ENCODE peak calls at places on chromosomes 11 and 22, in six cellular contexts. One of them, this sample, is unnamed.

GRCh38 chr11:62398011-62398994 is 20.5 kb upstream of the SCGB1A1 start:
- DNase-seq in B cell: no peak
- DNase-seq in cardiac muscle cell: no peak
- DNase-seq in A549: peak
- DNase-seq in fibroblast of pulmonary artery: peak
- DNase-seq in AG04449: no peak
- DNase-seq in this sample: no peak

GRCh38 chr22:23232094-23232905 is 52.0 kb downstream of the BCR start:
- DNase-seq in fibroblast of pulmonary artery: no peak
- DNase-seq in AG04449: no peak
- DNase-seq in A549: no peak
- DNase-seq in B cell: no peak
- DNase-seq in cardiac muscle cell: no peak
- DNase-seq in this sample: no peak

GRCh38 chr11:83019888-83020579 is 51.7 kb downstream of the RAB30 start:
- DNase-seq in fibroblast of pulmonary artery: no peak
- DNase-seq in A549: no peak
- DNase-seq in AG04449: no peak
- DNase-seq in cardiac muscle cell: no peak
- DNase-seq in B cell: no peak
- DNase-seq in this sample: no peak

GRCh38 chr11:72445423-72445822 is 11.1 kb upstream of the CLPB start:
- DNase-seq in cardiac muscle cell: no peak
- DNase-seq in B cell: no peak
- DNase-seq in AG04449: no peak
- DNase-seq in A549: no peak
- DNase-seq in fibroblast of pulmonary artery: no peak
- DNase-seq in this sample: no peak

GRCh38 chr11:129846508-129847335 is 31.1 kb downstream of the TMEM45B start:
- DNase-seq in AG04449: peak
- DNase-seq in fibroblast of pulmonary artery: peak
- DNase-seq in A549: no peak
- DNase-seq in cardiac muscle cell: no peak
- DNase-seq in B cell: no peak
- DNase-seq in this sample: peak

GRCh38 chr11:75241906-75242644 is 1.5 kb downstream of the TPBGL start:
- DNase-seq in cardiac muscle cell: no peak
- DNase-seq in A549: no peak
- DNase-seq in fibroblast of pulmonary artery: no peak
- DNase-seq in AG04449: no peak
- DNase-seq in B cell: no peak
- DNase-seq in this sample: no peak

GRCh38 chr22:37633693-37634504 is 5.6 kb upstream of the SH3BP1 start:
- DNase-seq in fibroblast of pulmonary artery: peak
- DNase-seq in AG04449: peak
- DNase-seq in B cell: peak
- DNase-seq in A549: no peak
- DNase-seq in cardiac muscle cell: peak
- DNase-seq in this sample: peak

GRCh38 chr11:125378083-125378482 is 118.0 kb downstream of the FEZ1 start:
- DNase-seq in cardiac muscle cell: no peak
- DNase-seq in fibroblast of pulmonary artery: no peak
- DNase-seq in AG04449: no peak
- DNase-seq in A549: no peak
- DNase-seq in B cell: no peak
- DNase-seq in this sample: no peak

GRCh38 chr11:101049123-101049522 is 80.5 kb downstream of the PGR start:
- DNase-seq in fibroblast of pulmonary artery: no peak
- DNase-seq in cardiac muscle cell: no peak
- DNase-seq in AG04449: no peak
- DNase-seq in B cell: no peak
- DNase-seq in A549: no peak
- DNase-seq in this sample: no peak

GRCh38 chr11:83194284-83195175 is 1.0 kb downstream of the ANKRD42 start:
- DNase-seq in AG04449: peak
- DNase-seq in A549: peak
- DNase-seq in cardiac muscle cell: peak
- DNase-seq in B cell: peak
- DNase-seq in fibroblast of pulmonary artery: peak
- DNase-seq in this sample: peak

GRCh38 chr11:66476841-66477251 is 3.4 kb upstream of the DPP3 start:
- DNase-seq in B cell: no peak
- DNase-seq in AG04449: no peak
- DNase-seq in A549: no peak
- DNase-seq in cardiac muscle cell: no peak
- DNase-seq in fibroblast of pulmonary artery: no peak
- DNase-seq in this sample: no peak

GRCh38 chr11:1281326-1281973 is 28.0 kb downstream of the TOLLIP start:
- DNase-seq in B cell: no peak
- DNase-seq in cardiac muscle cell: no peak
- DNase-seq in fibroblast of pulmonary artery: no peak
- DNase-seq in AG04449: no peak
- DNase-seq in A549: no peak
- DNase-seq in this sample: no peak

GRCh38 chr11:118790357-118791014 is 478 bp downstream of the DDX6 start:
- DNase-seq in B cell: peak
- DNase-seq in A549: peak
- DNase-seq in cardiac muscle cell: peak
- DNase-seq in AG04449: no peak
- DNase-seq in fibroblast of pulmonary artery: peak
- DNase-seq in this sample: no peak

GRCh38 chr11:104891135-104891534 is 7.1 kb downstream of the CASP12 start:
- DNase-seq in A549: no peak
- DNase-seq in cardiac muscle cell: no peak
- DNase-seq in fibroblast of pulmonary artery: peak
- DNase-seq in AG04449: no peak
- DNase-seq in B cell: no peak
- DNase-seq in this sample: no peak

GRCh38 chr11:36719708-36720107 is 121.7 kb upstream of the RAG2 start:
- DNase-seq in A549: no peak
- DNase-seq in AG04449: no peak
- DNase-seq in fibroblast of pulmonary artery: no peak
- DNase-seq in B cell: no peak
- DNase-seq in cardiac muscle cell: no peak
- DNase-seq in this sample: no peak

GRCh38 chr22:44229331-44229730 is 48.6 kb downstream of the PARVG start:
- DNase-seq in AG04449: no peak
- DNase-seq in B cell: no peak
- DNase-seq in fibroblast of pulmonary artery: no peak
- DNase-seq in cardiac muscle cell: no peak
- DNase-seq in A549: no peak
- DNase-seq in this sample: no peak

GRCh38 chr11:115873813-115874212 is 369.6 kb upstream of the CADM1 start:
- DNase-seq in fibroblast of pulmonary artery: no peak
- DNase-seq in A549: no peak
- DNase-seq in cardiac muscle cell: no peak
- DNase-seq in AG04449: no peak
- DNase-seq in B cell: no peak
- DNase-seq in this sample: no peak

GRCh38 chr22:26563022-26563421 is 26.9 kb downstream of the TPST2 start:
- DNase-seq in AG04449: no peak
- DNase-seq in A549: no peak
- DNase-seq in B cell: no peak
- DNase-seq in cardiac muscle cell: no peak
- DNase-seq in fibroblast of pulmonary artery: no peak
- DNase-seq in this sample: no peak

GRCh38 chr22:29639096-29639495 is 35.7 kb downstream of the NF2 start:
- DNase-seq in B cell: no peak
- DNase-seq in fibroblast of pulmonary artery: no peak
- DNase-seq in A549: no peak
- DNase-seq in AG04449: no peak
- DNase-seq in cardiac muscle cell: no peak
- DNase-seq in this sample: no peak

GRCh38 chr11:110979696-110980095 is 265.8 kb upstream of the POU2AF2 start:
- DNase-seq in B cell: no peak
- DNase-seq in AG04449: no peak
- DNase-seq in A549: no peak
- DNase-seq in fibroblast of pulmonary artery: no peak
- DNase-seq in cardiac muscle cell: no peak
- DNase-seq in this sample: no peak

GRCh38 chr11:22337571-22338464 is at the start of gene SLC17A6:
- DNase-seq in B cell: peak
- DNase-seq in cardiac muscle cell: peak
- DNase-seq in AG04449: no peak
- DNase-seq in A549: no peak
- DNase-seq in fibroblast of pulmonary artery: peak
- DNase-seq in this sample: no peak

GRCh38 chr11:121376135-121376534 is 76.0 kb upstream of the SORL1 start:
- DNase-seq in B cell: no peak
- DNase-seq in A549: no peak
- DNase-seq in AG04449: no peak
- DNase-seq in cardiac muscle cell: no peak
- DNase-seq in fibroblast of pulmonary artery: no peak
- DNase-seq in this sample: no peak

GRCh38 chr11:68660066-68660810 is 24.1 kb upstream of the GAL start:
- DNase-seq in fibroblast of pulmonary artery: no peak
- DNase-seq in AG04449: no peak
- DNase-seq in A549: no peak
- DNase-seq in B cell: no peak
- DNase-seq in cardiac muscle cell: no peak
- DNase-seq in this sample: no peak

GRCh38 chr22:35642305-35642741 is 5.9 kb upstream of the APOL6 start:
- DNase-seq in AG04449: no peak
- DNase-seq in cardiac muscle cell: no peak
- DNase-seq in A549: no peak
- DNase-seq in fibroblast of pulmonary artery: peak
- DNase-seq in B cell: no peak
- DNase-seq in this sample: no peak

GRCh38 chr22:41919357-41920224 is 4.7 kb upstream of the SHISA8 start:
- DNase-seq in AG04449: no peak
- DNase-seq in fibroblast of pulmonary artery: no peak
- DNase-seq in cardiac muscle cell: peak
- DNase-seq in B cell: peak
- DNase-seq in A549: no peak
- DNase-seq in this sample: no peak

GRCh38 chr11:20156280-20156875 is 3.9 kb downstream of the DBX1 start:
- DNase-seq in A549: no peak
- DNase-seq in fibroblast of pulmonary artery: no peak
- DNase-seq in cardiac muscle cell: no peak
- DNase-seq in AG04449: no peak
- DNase-seq in B cell: peak
- DNase-seq in this sample: no peak

GRCh38 chr22:19448076-19448607 is 631 bp upstream of the C22orf39 start:
- DNase-seq in AG04449: no peak
- DNase-seq in fibroblast of pulmonary artery: peak
- DNase-seq in A549: peak
- DNase-seq in cardiac muscle cell: peak
- DNase-seq in B cell: peak
- DNase-seq in this sample: no peak

GRCh38 chr11:77204792-77205466 is 76.9 kb downstream of the MYO7A start:
- DNase-seq in A549: no peak
- DNase-seq in fibroblast of pulmonary artery: no peak
- DNase-seq in AG04449: no peak
- DNase-seq in cardiac muscle cell: no peak
- DNase-seq in B cell: no peak
- DNase-seq in this sample: no peak

GRCh38 chr11:35305670-35306382 is 113.5 kb downstream of the SLC1A2 start:
- DNase-seq in B cell: peak
- DNase-seq in AG04449: no peak
- DNase-seq in fibroblast of pulmonary artery: peak
- DNase-seq in A549: peak
- DNase-seq in cardiac muscle cell: peak
- DNase-seq in this sample: no peak

GRCh38 chr11:96037267-96037990 is 113.5 kb upstream of the MTMR2 start:
- DNase-seq in AG04449: no peak
- DNase-seq in B cell: no peak
- DNase-seq in cardiac muscle cell: no peak
- DNase-seq in A549: no peak
- DNase-seq in fibroblast of pulmonary artery: peak
- DNase-seq in this sample: no peak
- TF ChIP-seq CTCF in AG04449: no peak
- TF ChIP-seq CTCF in B cell: no peak
- TF ChIP-seq CTCF in cardiac muscle cell: no peak
- TF ChIP-seq CTCF in A549: no peak
- TF ChIP-seq CTCF in fibroblast of pulmonary artery: no peak
- TF ChIP-seq CTCF in this sample: peak

DNA sequence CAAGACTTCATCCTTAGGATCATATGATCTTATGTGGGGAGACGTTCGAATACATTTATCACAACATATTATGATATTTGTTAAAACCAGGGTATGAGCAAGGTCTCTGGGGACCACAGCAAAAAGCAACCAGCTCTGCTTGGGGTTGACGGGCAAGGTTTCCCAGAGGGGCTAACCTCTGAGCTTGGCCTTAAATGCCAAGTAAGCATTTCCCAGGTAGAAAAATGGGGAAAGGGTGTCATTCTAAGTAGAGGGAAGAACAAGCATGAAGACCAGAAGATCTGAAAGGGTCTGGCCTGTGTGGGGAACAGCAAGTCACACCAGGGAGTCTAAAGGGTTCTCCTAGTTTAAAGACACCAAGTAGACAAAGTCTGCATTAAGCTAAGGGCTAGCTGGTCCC is 24.1 kb downstream of the CLMP start:
- DNase-seq in fibroblast of pulmonary artery: no peak
- DNase-seq in AG04449: no peak
- DNase-seq in A549: no peak
- DNase-seq in cardiac muscle cell: no peak
- DNase-seq in B cell: no peak
- DNase-seq in this sample: no peak
- TF ChIP-seq CTCF in fibroblast of pulmonary artery: no peak
- TF ChIP-seq CTCF in AG04449: no peak
- TF ChIP-seq CTCF in A549: no peak
- TF ChIP-seq CTCF in cardiac muscle cell: no peak
- TF ChIP-seq CTCF in B cell: no peak
- TF ChIP-seq CTCF in this sample: no peak

GRCh38 chr11:11265994-11266606 is 87.0 kb downstream of the CSNK2A3 start:
- DNase-seq in fibroblast of pulmonary artery: peak
- DNase-seq in cardiac muscle cell: peak
- DNase-seq in A549: peak
- DNase-seq in AG04449: no peak
- DNase-seq in B cell: peak
- DNase-seq in this sample: no peak
- TF ChIP-seq CTCF in fibroblast of pulmonary artery: peak
- TF ChIP-seq CTCF in cardiac muscle cell: peak
- TF ChIP-seq CTCF in A549: peak
- TF ChIP-seq CTCF in AG04449: peak
- TF ChIP-seq CTCF in B cell: peak
- TF ChIP-seq CTCF in this sample: peak

DNA sequence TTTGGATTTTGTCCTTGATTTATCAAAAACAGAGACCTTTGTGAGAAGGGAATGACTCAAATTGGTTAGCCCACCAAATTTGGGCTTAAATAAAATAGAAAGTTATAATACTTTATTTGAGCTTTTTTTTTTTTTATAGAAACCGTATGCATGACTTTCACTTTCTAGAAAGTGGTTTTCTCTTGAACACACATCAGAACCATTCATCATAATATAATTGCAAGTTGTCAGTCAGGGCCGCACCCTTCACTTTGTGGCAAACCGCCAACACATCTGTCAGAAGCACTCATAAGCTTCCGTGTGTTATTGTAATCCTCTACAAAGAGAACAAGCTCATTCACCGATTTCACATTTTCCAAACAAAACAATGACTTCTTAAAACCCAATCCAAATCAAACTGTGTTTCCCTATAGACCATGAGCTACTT is 76.1 kb downstream of the SOX6 start:
- DNase-seq in B cell: no peak
- DNase-seq in fibroblast of pulmonary artery: peak
- DNase-seq in A549: no peak
- DNase-seq in AG04449: no peak
- DNase-seq in cardiac muscle cell: no peak
- DNase-seq in this sample: no peak
- TF ChIP-seq CTCF in B cell: no peak
- TF ChIP-seq CTCF in fibroblast of pulmonary artery: no peak
- TF ChIP-seq CTCF in A549: no peak
- TF ChIP-seq CTCF in AG04449: no peak
- TF ChIP-seq CTCF in cardiac muscle cell: no peak
- TF ChIP-seq CTCF in this sample: no peak

This sample was measured in kidney epithelial cell.